ENCODE peak calls at places on chromosomes 12 and 14, in seven cellular contexts. One of them, this sample, is unnamed.

GRCh38 chr14:61780125-61780524 is 17.9 kb downstream of the SNAPC1 start:
- DNase-seq in HEK293T: no peak
- DNase-seq in activated T-cell treated with anti-CD3 and anti-CD28 coated beads, Interleukin-2, amount 50 U/mL, for 1 hour: no peak
- DNase-seq in NCI-H524 treated with DMSO at 0.1 percent for 48 hours: no peak
- DNase-seq in pulmonary artery endothelial cell: no peak
- DNase-seq in T-helper 9 cell: no peak
- DNase-seq in HFFc6: no peak
- DNase-seq in this sample: no peak

GRCh38 chr12:47032644-47033043 is 46.8 kb upstream of the PCED1B start:
- DNase-seq in HEK293T: peak; percentile 8
- DNase-seq in pulmonary artery endothelial cell: peak; percentile 11
- DNase-seq in NCI-H524 treated with DMSO at 0.1 percent for 48 hours: no peak
- DNase-seq in HFFc6: peak; percentile 55
- DNase-seq in T-helper 9 cell: no peak
- DNase-seq in activated T-cell treated with anti-CD3 and anti-CD28 coated beads, Interleukin-2, amount 50 U/mL, for 1 hour: no peak
- DNase-seq in this sample: no peak

GRCh38 chr14:93970967-93971634 is 5.3 kb downstream of the ASB2 start:
- DNase-seq in T-helper 9 cell: no peak
- DNase-seq in NCI-H524 treated with DMSO at 0.1 percent for 48 hours: peak; percentile 87
- DNase-seq in HEK293T: no peak
- DNase-seq in pulmonary artery endothelial cell: no peak
- DNase-seq in activated T-cell treated with anti-CD3 and anti-CD28 coated beads, Interleukin-2, amount 50 U/mL, for 1 hour: peak; percentile 44
- DNase-seq in HFFc6: no peak
- DNase-seq in this sample: no peak

GRCh38 chr14:69822456-69822855 is 25.4 kb upstream of the SLC10A1 start:
- DNase-seq in HEK293T: no peak
- DNase-seq in activated T-cell treated with anti-CD3 and anti-CD28 coated beads, Interleukin-2, amount 50 U/mL, for 1 hour: no peak
- DNase-seq in T-helper 9 cell: no peak
- DNase-seq in NCI-H524 treated with DMSO at 0.1 percent for 48 hours: no peak
- DNase-seq in HFFc6: no peak
- DNase-seq in pulmonary artery endothelial cell: no peak
- DNase-seq in this sample: no peak

GRCh38 chr12:40286583-40286982 is 61.8 kb downstream of the LRRK2 start:
- DNase-seq in HEK293T: no peak
- DNase-seq in pulmonary artery endothelial cell: no peak
- DNase-seq in NCI-H524 treated with DMSO at 0.1 percent for 48 hours: no peak
- DNase-seq in HFFc6: no peak
- DNase-seq in activated T-cell treated with anti-CD3 and anti-CD28 coated beads, Interleukin-2, amount 50 U/mL, for 1 hour: no peak
- DNase-seq in T-helper 9 cell: no peak
- DNase-seq in this sample: no peak

GRCh38 chr12:14768823-14769405 is 34.4 kb downstream of the WBP11 start:
- DNase-seq in NCI-H524 treated with DMSO at 0.1 percent for 48 hours: no peak
- DNase-seq in activated T-cell treated with anti-CD3 and anti-CD28 coated beads, Interleukin-2, amount 50 U/mL, for 1 hour: peak; percentile 49
- DNase-seq in T-helper 9 cell: no peak
- DNase-seq in HFFc6: no peak
- DNase-seq in pulmonary artery endothelial cell: no peak
- DNase-seq in HEK293T: no peak
- DNase-seq in this sample: peak; percentile 9

GRCh38 chr14:23068792-23069412 is 11.6 kb upstream of the CDH24 start:
- DNase-seq in HEK293T: peak; percentile 83
- DNase-seq in NCI-H524 treated with DMSO at 0.1 percent for 48 hours: no peak
- DNase-seq in activated T-cell treated with anti-CD3 and anti-CD28 coated beads, Interleukin-2, amount 50 U/mL, for 1 hour: peak; percentile 66
- DNase-seq in HFFc6: peak; percentile 93
- DNase-seq in pulmonary artery endothelial cell: peak; percentile 78
- DNase-seq in T-helper 9 cell: peak; percentile 57
- DNase-seq in this sample: peak; percentile 45

GRCh38 chr12:114408881-114409795 is 3.2 kb upstream of the TBX5 start:
- DNase-seq in pulmonary artery endothelial cell: no peak
- DNase-seq in HEK293T: no peak
- DNase-seq in activated T-cell treated with anti-CD3 and anti-CD28 coated beads, Interleukin-2, amount 50 U/mL, for 1 hour: no peak
- DNase-seq in HFFc6: no peak
- DNase-seq in T-helper 9 cell: no peak
- DNase-seq in NCI-H524 treated with DMSO at 0.1 percent for 48 hours: no peak
- DNase-seq in this sample: no peak

GRCh38 chr14:86430807-86431206 is 900.9 kb downstream of the FLRT2 start:
- DNase-seq in NCI-H524 treated with DMSO at 0.1 percent for 48 hours: peak; percentile 89
- DNase-seq in T-helper 9 cell: no peak
- DNase-seq in HFFc6: peak; percentile 26
- DNase-seq in activated T-cell treated with anti-CD3 and anti-CD28 coated beads, Interleukin-2, amount 50 U/mL, for 1 hour: no peak
- DNase-seq in HEK293T: no peak
- DNase-seq in pulmonary artery endothelial cell: no peak
- DNase-seq in this sample: no peak

GRCh38 chr14:54108481-54109471 is 152.2 kb upstream of the BMP4 start:
- DNase-seq in T-helper 9 cell: no peak
- DNase-seq in HEK293T: no peak
- DNase-seq in HFFc6: peak; percentile 68
- DNase-seq in NCI-H524 treated with DMSO at 0.1 percent for 48 hours: no peak
- DNase-seq in pulmonary artery endothelial cell: peak; percentile 86
- DNase-seq in activated T-cell treated with anti-CD3 and anti-CD28 coated beads, Interleukin-2, amount 50 U/mL, for 1 hour: no peak
- DNase-seq in this sample: no peak

GRCh38 chr12:31832740-31833540 is 104.1 kb upstream of the AMN1 start:
- DNase-seq in HEK293T: no peak
- DNase-seq in NCI-H524 treated with DMSO at 0.1 percent for 48 hours: no peak
- DNase-seq in HFFc6: no peak
- DNase-seq in pulmonary artery endothelial cell: no peak
- DNase-seq in activated T-cell treated with anti-CD3 and anti-CD28 coated beads, Interleukin-2, amount 50 U/mL, for 1 hour: peak; percentile 21
- DNase-seq in T-helper 9 cell: peak; percentile 1
- DNase-seq in this sample: no peak

GRCh38 chr12:9829483-9829882 is 2.2 kb downstream of the KLRF1 start:
- DNase-seq in HFFc6: no peak
- DNase-seq in NCI-H524 treated with DMSO at 0.1 percent for 48 hours: no peak
- DNase-seq in activated T-cell treated with anti-CD3 and anti-CD28 coated beads, Interleukin-2, amount 50 U/mL, for 1 hour: no peak
- DNase-seq in pulmonary artery endothelial cell: no peak
- DNase-seq in T-helper 9 cell: no peak
- DNase-seq in HEK293T: no peak
- DNase-seq in this sample: no peak

GRCh38 chr12:571795-572531 is 91.3 kb downstream of the NINJ2 start:
- DNase-seq in NCI-H524 treated with DMSO at 0.1 percent for 48 hours: no peak
- DNase-seq in T-helper 9 cell: no peak
- DNase-seq in activated T-cell treated with anti-CD3 and anti-CD28 coated beads, Interleukin-2, amount 50 U/mL, for 1 hour: no peak
- DNase-seq in pulmonary artery endothelial cell: no peak
- DNase-seq in HEK293T: no peak
- DNase-seq in HFFc6: no peak
- DNase-seq in this sample: no peak

GRCh38 chr12:109331546-109331945 is 16.2 kb upstream of the MYO1H start:
- DNase-seq in pulmonary artery endothelial cell: no peak
- DNase-seq in activated T-cell treated with anti-CD3 and anti-CD28 coated beads, Interleukin-2, amount 50 U/mL, for 1 hour: no peak
- DNase-seq in HFFc6: no peak
- DNase-seq in HEK293T: no peak
- DNase-seq in NCI-H524 treated with DMSO at 0.1 percent for 48 hours: peak; percentile 55
- DNase-seq in T-helper 9 cell: no peak
- DNase-seq in this sample: no peak

GRCh38 chr12:54425696-54426095 is 6.6 kb upstream of the ITGA5 start:
- DNase-seq in HFFc6: no peak
- DNase-seq in T-helper 9 cell: no peak
- DNase-seq in HEK293T: no peak
- DNase-seq in pulmonary artery endothelial cell: no peak
- DNase-seq in NCI-H524 treated with DMSO at 0.1 percent for 48 hours: no peak
- DNase-seq in activated T-cell treated with anti-CD3 and anti-CD28 coated beads, Interleukin-2, amount 50 U/mL, for 1 hour: no peak
- DNase-seq in this sample: no peak

GRCh38 chr14:35963209-35963608 is 137.1 kb downstream of the BRMS1L start:
- DNase-seq in HFFc6: no peak
- DNase-seq in HEK293T: peak; percentile 25
- DNase-seq in activated T-cell treated with anti-CD3 and anti-CD28 coated beads, Interleukin-2, amount 50 U/mL, for 1 hour: no peak
- DNase-seq in NCI-H524 treated with DMSO at 0.1 percent for 48 hours: no peak
- DNase-seq in T-helper 9 cell: no peak
- DNase-seq in pulmonary artery endothelial cell: no peak
- DNase-seq in this sample: no peak

GRCh38 chr14:52949711-52950409 is 990 bp downstream of the FERMT2 start:
- DNase-seq in pulmonary artery endothelial cell: no peak
- DNase-seq in HFFc6: peak; percentile 47
- DNase-seq in HEK293T: peak; percentile 42
- DNase-seq in activated T-cell treated with anti-CD3 and anti-CD28 coated beads, Interleukin-2, amount 50 U/mL, for 1 hour: no peak
- DNase-seq in NCI-H524 treated with DMSO at 0.1 percent for 48 hours: peak; percentile 44
- DNase-seq in T-helper 9 cell: no peak
- DNase-seq in this sample: no peak

GRCh38 chr14:91140672-91141071 is 26.8 kb downstream of the DGLUCY start:
- DNase-seq in T-helper 9 cell: no peak
- DNase-seq in HFFc6: no peak
- DNase-seq in HEK293T: peak; percentile 43
- DNase-seq in activated T-cell treated with anti-CD3 and anti-CD28 coated beads, Interleukin-2, amount 50 U/mL, for 1 hour: no peak
- DNase-seq in pulmonary artery endothelial cell: no peak
- DNase-seq in NCI-H524 treated with DMSO at 0.1 percent for 48 hours: peak; percentile 16
- DNase-seq in this sample: no peak

GRCh38 chr14:65750906-65751305 is 338.4 kb downstream of the FUT8 start:
- DNase-seq in T-helper 9 cell: no peak
- DNase-seq in pulmonary artery endothelial cell: no peak
- DNase-seq in activated T-cell treated with anti-CD3 and anti-CD28 coated beads, Interleukin-2, amount 50 U/mL, for 1 hour: no peak
- DNase-seq in HEK293T: no peak
- DNase-seq in NCI-H524 treated with DMSO at 0.1 percent for 48 hours: peak; percentile 30
- DNase-seq in HFFc6: no peak
- DNase-seq in this sample: no peak

GRCh38 chr12:123149088-123149827 is 1.6 kb downstream of the PITPNM2 start:
- DNase-seq in activated T-cell treated with anti-CD3 and anti-CD28 coated beads, Interleukin-2, amount 50 U/mL, for 1 hour: no peak
- DNase-seq in HEK293T: no peak
- DNase-seq in pulmonary artery endothelial cell: no peak
- DNase-seq in T-helper 9 cell: no peak
- DNase-seq in NCI-H524 treated with DMSO at 0.1 percent for 48 hours: no peak
- DNase-seq in HFFc6: no peak
- DNase-seq in this sample: no peak

GRCh38 chr12:96677363-96677762 is 188.0 kb downstream of the CFAP54 start:
- DNase-seq in T-helper 9 cell: no peak
- DNase-seq in HFFc6: no peak
- DNase-seq in HEK293T: no peak
- DNase-seq in pulmonary artery endothelial cell: no peak
- DNase-seq in NCI-H524 treated with DMSO at 0.1 percent for 48 hours: no peak
- DNase-seq in activated T-cell treated with anti-CD3 and anti-CD28 coated beads, Interleukin-2, amount 50 U/mL, for 1 hour: no peak
- DNase-seq in this sample: no peak

GRCh38 chr12:23944067-23944466 is 5.4 kb downstream of the SOX5 start:
- DNase-seq in NCI-H524 treated with DMSO at 0.1 percent for 48 hours: peak; percentile 72
- DNase-seq in HFFc6: no peak
- DNase-seq in activated T-cell treated with anti-CD3 and anti-CD28 coated beads, Interleukin-2, amount 50 U/mL, for 1 hour: no peak
- DNase-seq in T-helper 9 cell: no peak
- DNase-seq in pulmonary artery endothelial cell: no peak
- DNase-seq in HEK293T: peak; percentile 6
- DNase-seq in this sample: no peak

GRCh38 chr12:54935235-54935951 is 49.2 kb downstream of the TESPA1 start:
- DNase-seq in HEK293T: no peak
- DNase-seq in activated T-cell treated with anti-CD3 and anti-CD28 coated beads, Interleukin-2, amount 50 U/mL, for 1 hour: no peak
- DNase-seq in HFFc6: peak; percentile 89
- DNase-seq in T-helper 9 cell: no peak
- DNase-seq in pulmonary artery endothelial cell: peak; percentile 52
- DNase-seq in NCI-H524 treated with DMSO at 0.1 percent for 48 hours: no peak
- DNase-seq in this sample: no peak

GRCh38 chr14:77478796-77479195 is 19.8 kb downstream of the ISM2 start:
- DNase-seq in HEK293T: no peak
- DNase-seq in activated T-cell treated with anti-CD3 and anti-CD28 coated beads, Interleukin-2, amount 50 U/mL, for 1 hour: no peak
- DNase-seq in NCI-H524 treated with DMSO at 0.1 percent for 48 hours: no peak
- DNase-seq in pulmonary artery endothelial cell: no peak
- DNase-seq in T-helper 9 cell: no peak
- DNase-seq in HFFc6: no peak
- DNase-seq in this sample: no peak

GRCh38 chr14:30330452-30330851 is 228.5 kb upstream of the G2E3 start:
- DNase-seq in pulmonary artery endothelial cell: no peak
- DNase-seq in HEK293T: no peak
- DNase-seq in HFFc6: no peak
- DNase-seq in NCI-H524 treated with DMSO at 0.1 percent for 48 hours: no peak
- DNase-seq in activated T-cell treated with anti-CD3 and anti-CD28 coated beads, Interleukin-2, amount 50 U/mL, for 1 hour: no peak
- DNase-seq in T-helper 9 cell: no peak
- DNase-seq in this sample: no peak

GRCh38 chr12:111368684-111369495 is at the start of gene PHETA1:
- DNase-seq in NCI-H524 treated with DMSO at 0.1 percent for 48 hours: peak; percentile 35
- DNase-seq in HEK293T: peak; percentile 92
- DNase-seq in HFFc6: peak; percentile 81
- DNase-seq in T-helper 9 cell: peak; percentile 57
- DNase-seq in activated T-cell treated with anti-CD3 and anti-CD28 coated beads, Interleukin-2, amount 50 U/mL, for 1 hour: peak; percentile 77
- DNase-seq in pulmonary artery endothelial cell: peak; percentile 37
- DNase-seq in this sample: peak; percentile 62

GRCh38 chr14:104181761-104182530 is 43.6 kb downstream of the KIF26A start:
- DNase-seq in NCI-H524 treated with DMSO at 0.1 percent for 48 hours: no peak
- DNase-seq in HFFc6: no peak
- DNase-seq in T-helper 9 cell: no peak
- DNase-seq in pulmonary artery endothelial cell: no peak
- DNase-seq in activated T-cell treated with anti-CD3 and anti-CD28 coated beads, Interleukin-2, amount 50 U/mL, for 1 hour: no peak
- DNase-seq in HEK293T: no peak
- DNase-seq in this sample: no peak

GRCh38 chr14:73714656-73715081 is 485 bp upstream of the PNMA1 start:
- DNase-seq in HFFc6: no peak
- DNase-seq in activated T-cell treated with anti-CD3 and anti-CD28 coated beads, Interleukin-2, amount 50 U/mL, for 1 hour: no peak
- DNase-seq in NCI-H524 treated with DMSO at 0.1 percent for 48 hours: no peak
- DNase-seq in T-helper 9 cell: no peak
- DNase-seq in HEK293T: no peak
- DNase-seq in pulmonary artery endothelial cell: no peak
- DNase-seq in this sample: no peak

GRCh38 chr14:24093901-24094838 is at the start of gene PCK2:
- DNase-seq in activated T-cell treated with anti-CD3 and anti-CD28 coated beads, Interleukin-2, amount 50 U/mL, for 1 hour: peak; percentile 78
- DNase-seq in T-helper 9 cell: peak; percentile 62
- DNase-seq in NCI-H524 treated with DMSO at 0.1 percent for 48 hours: peak; percentile 75
- DNase-seq in HFFc6: peak; percentile 87
- DNase-seq in pulmonary artery endothelial cell: peak; percentile 32
- DNase-seq in HEK293T: peak; percentile 86
- DNase-seq in this sample: peak; percentile 68

GRCh38 chr14:38238332-38238731 is 17.6 kb downstream of the CLEC14A start:
- DNase-seq in HEK293T: no peak
- DNase-seq in HFFc6: peak; percentile 39
- DNase-seq in T-helper 9 cell: no peak
- DNase-seq in pulmonary artery endothelial cell: no peak
- DNase-seq in activated T-cell treated with anti-CD3 and anti-CD28 coated beads, Interleukin-2, amount 50 U/mL, for 1 hour: no peak
- DNase-seq in NCI-H524 treated with DMSO at 0.1 percent for 48 hours: no peak
- DNase-seq in this sample: no peak

GRCh38 chr12:87922721-87923120 is 106.5 kb downstream of the C12orf50 start:
- DNase-seq in HFFc6: no peak
- DNase-seq in T-helper 9 cell: no peak
- DNase-seq in activated T-cell treated with anti-CD3 and anti-CD28 coated beads, Interleukin-2, amount 50 U/mL, for 1 hour: no peak
- DNase-seq in NCI-H524 treated with DMSO at 0.1 percent for 48 hours: no peak
- DNase-seq in HEK293T: no peak
- DNase-seq in pulmonary artery endothelial cell: no peak
- DNase-seq in this sample: no peak

GRCh38 chr14:105885561-105886320 is 359.4 kb downstream of the TMEM121 start:
- DNase-seq in HEK293T: no peak
- DNase-seq in activated T-cell treated with anti-CD3 and anti-CD28 coated beads, Interleukin-2, amount 50 U/mL, for 1 hour: peak; percentile 7
- DNase-seq in pulmonary artery endothelial cell: no peak
- DNase-seq in NCI-H524 treated with DMSO at 0.1 percent for 48 hours: no peak
- DNase-seq in T-helper 9 cell: no peak
- DNase-seq in HFFc6: no peak
- DNase-seq in this sample: no peak

GRCh38 chr12:68043446-68043845 is 54.2 kb downstream of the IFNG-AS1 start:
- DNase-seq in pulmonary artery endothelial cell: no peak
- DNase-seq in activated T-cell treated with anti-CD3 and anti-CD28 coated beads, Interleukin-2, amount 50 U/mL, for 1 hour: no peak
- DNase-seq in HEK293T: no peak
- DNase-seq in NCI-H524 treated with DMSO at 0.1 percent for 48 hours: no peak
- DNase-seq in HFFc6: no peak
- DNase-seq in T-helper 9 cell: no peak
- DNase-seq in this sample: no peak

GRCh38 chr14:59772252-59772651 is 98.3 kb downstream of the RTN1 start:
- DNase-seq in T-helper 9 cell: no peak
- DNase-seq in HEK293T: no peak
- DNase-seq in pulmonary artery endothelial cell: peak; percentile 79
- DNase-seq in HFFc6: no peak
- DNase-seq in NCI-H524 treated with DMSO at 0.1 percent for 48 hours: no peak
- DNase-seq in activated T-cell treated with anti-CD3 and anti-CD28 coated beads, Interleukin-2, amount 50 U/mL, for 1 hour: no peak
- DNase-seq in this sample: no peak

GRCh38 chr12:11171953-11172675 is 1.1 kb downstream of the SMIM10L1 start:
- DNase-seq in pulmonary artery endothelial cell: no peak
- DNase-seq in HFFc6: no peak
- DNase-seq in T-helper 9 cell: no peak
- DNase-seq in HEK293T: peak; percentile 14
- DNase-seq in NCI-H524 treated with DMSO at 0.1 percent for 48 hours: no peak
- DNase-seq in activated T-cell treated with anti-CD3 and anti-CD28 coated beads, Interleukin-2, amount 50 U/mL, for 1 hour: no peak
- DNase-seq in this sample: no peak

GRCh38 chr12:54657048-54657696 is 9.0 kb upstream of the DCD start:
- DNase-seq in T-helper 9 cell: no peak
- DNase-seq in HEK293T: no peak
- DNase-seq in HFFc6: no peak
- DNase-seq in NCI-H524 treated with DMSO at 0.1 percent for 48 hours: no peak
- DNase-seq in pulmonary artery endothelial cell: no peak
- DNase-seq in activated T-cell treated with anti-CD3 and anti-CD28 coated beads, Interleukin-2, amount 50 U/mL, for 1 hour: no peak
- DNase-seq in this sample: no peak

This sample was measured in activated CD4-positive, alpha-beta T cell treated with anti-CD3 and anti-CD28 coated beads for 1 hour.